ENCODE peak calls at places on chromosomes 6 and 20, in six cellular contexts. One of them, this sample, is unnamed.

GRCh38 chr6:165889636-165890403 is 226.8 kb upstream of the PDE10A start:
- DNase-seq in GM13977: peak; percentile 39
- DNase-seq in SK-N-SH: peak; percentile 65
- DNase-seq in stimulated activated CD4-positive, alpha-beta T cell treated with anti-CD3 and anti-CD28 coated beads, Interleukin-12 subunit alpha, Interleukin-12 subunit beta, amount 100 ng/mL, for 4 hours: no peak
- DNase-seq in epithelial cell of esophagus: no peak
- DNase-seq in brain pericyte: peak; percentile 16
- DNase-seq in this sample: no peak

GRCh38 chr20:23493172-23493772 is 2.4 kb downstream of the CST8 start:
- DNase-seq in GM13977: no peak
- DNase-seq in SK-N-SH: no peak
- DNase-seq in stimulated activated CD4-positive, alpha-beta T cell treated with anti-CD3 and anti-CD28 coated beads, Interleukin-12 subunit alpha, Interleukin-12 subunit beta, amount 100 ng/mL, for 4 hours: no peak
- DNase-seq in epithelial cell of esophagus: peak; percentile 33
- DNase-seq in brain pericyte: no peak
- DNase-seq in this sample: no peak

GRCh38 chr6:2396856-2397640 is 151.6 kb upstream of the GMDS start:
- DNase-seq in GM13977: no peak
- DNase-seq in SK-N-SH: no peak
- DNase-seq in stimulated activated CD4-positive, alpha-beta T cell treated with anti-CD3 and anti-CD28 coated beads, Interleukin-12 subunit alpha, Interleukin-12 subunit beta, amount 100 ng/mL, for 4 hours: no peak
- DNase-seq in epithelial cell of esophagus: peak; percentile 24
- DNase-seq in brain pericyte: no peak
- DNase-seq in this sample: no peak

GRCh38 chr6:85185977-85186376 is 263.9 kb upstream of the NT5E start:
- DNase-seq in GM13977: no peak
- DNase-seq in SK-N-SH: no peak
- DNase-seq in stimulated activated CD4-positive, alpha-beta T cell treated with anti-CD3 and anti-CD28 coated beads, Interleukin-12 subunit alpha, Interleukin-12 subunit beta, amount 100 ng/mL, for 4 hours: no peak
- DNase-seq in epithelial cell of esophagus: peak; percentile 3
- DNase-seq in brain pericyte: no peak
- DNase-seq in this sample: no peak

GRCh38 chr20:3995067-3995748 is 20.1 kb downstream of the RNF24 start:
- DNase-seq in GM13977: no peak
- DNase-seq in SK-N-SH: no peak
- DNase-seq in stimulated activated CD4-positive, alpha-beta T cell treated with anti-CD3 and anti-CD28 coated beads, Interleukin-12 subunit alpha, Interleukin-12 subunit beta, amount 100 ng/mL, for 4 hours: no peak
- DNase-seq in epithelial cell of esophagus: peak; percentile 53
- DNase-seq in brain pericyte: no peak
- DNase-seq in this sample: no peak

GRCh38 chr6:16184129-16184528 is 54.3 kb upstream of the GMPR start:
- DNase-seq in GM13977: peak; percentile 70
- DNase-seq in SK-N-SH: no peak
- DNase-seq in stimulated activated CD4-positive, alpha-beta T cell treated with anti-CD3 and anti-CD28 coated beads, Interleukin-12 subunit alpha, Interleukin-12 subunit beta, amount 100 ng/mL, for 4 hours: no peak
- DNase-seq in epithelial cell of esophagus: peak; percentile 70
- DNase-seq in brain pericyte: no peak
- DNase-seq in this sample: no peak

GRCh38 chr6:71015392-71015791 is 58.5 kb upstream of the B3GAT2 start:
- DNase-seq in GM13977: no peak
- DNase-seq in SK-N-SH: no peak
- DNase-seq in stimulated activated CD4-positive, alpha-beta T cell treated with anti-CD3 and anti-CD28 coated beads, Interleukin-12 subunit alpha, Interleukin-12 subunit beta, amount 100 ng/mL, for 4 hours: no peak
- DNase-seq in epithelial cell of esophagus: no peak
- DNase-seq in brain pericyte: no peak
- DNase-seq in this sample: no peak

GRCh38 chr20:8132015-8132631 is at the start of gene PLCB1:
- DNase-seq in GM13977: peak; percentile 88
- DNase-seq in SK-N-SH: peak; percentile 96
- DNase-seq in stimulated activated CD4-positive, alpha-beta T cell treated with anti-CD3 and anti-CD28 coated beads, Interleukin-12 subunit alpha, Interleukin-12 subunit beta, amount 100 ng/mL, for 4 hours: peak; percentile 65
- DNase-seq in epithelial cell of esophagus: peak; percentile 69
- DNase-seq in brain pericyte: peak; percentile 53
- DNase-seq in this sample: peak; percentile 86

GRCh38 chr6:7991536-7991935 is 72.7 kb downstream of the BLOC1S5 start:
- DNase-seq in GM13977: no peak
- DNase-seq in SK-N-SH: no peak
- DNase-seq in stimulated activated CD4-positive, alpha-beta T cell treated with anti-CD3 and anti-CD28 coated beads, Interleukin-12 subunit alpha, Interleukin-12 subunit beta, amount 100 ng/mL, for 4 hours: no peak
- DNase-seq in epithelial cell of esophagus: peak; percentile 55
- DNase-seq in brain pericyte: no peak
- DNase-seq in this sample: no peak

GRCh38 chr6:107999341-107999740 is 41.3 kb upstream of the SEC63 start:
- DNase-seq in GM13977: no peak
- DNase-seq in SK-N-SH: no peak
- DNase-seq in stimulated activated CD4-positive, alpha-beta T cell treated with anti-CD3 and anti-CD28 coated beads, Interleukin-12 subunit alpha, Interleukin-12 subunit beta, amount 100 ng/mL, for 4 hours: no peak
- DNase-seq in epithelial cell of esophagus: no peak
- DNase-seq in brain pericyte: no peak
- DNase-seq in this sample: no peak

GRCh38 chr20:53929974-53930650 is 140.3 kb downstream of the BCAS1 start:
- DNase-seq in GM13977: peak; percentile 61
- DNase-seq in SK-N-SH: no peak
- DNase-seq in stimulated activated CD4-positive, alpha-beta T cell treated with anti-CD3 and anti-CD28 coated beads, Interleukin-12 subunit alpha, Interleukin-12 subunit beta, amount 100 ng/mL, for 4 hours: no peak
- DNase-seq in epithelial cell of esophagus: no peak
- DNase-seq in brain pericyte: no peak
- DNase-seq in this sample: no peak

GRCh38 chr6:34425132-34425497 is 754 bp downstream of the RPS10 start:
- DNase-seq in GM13977: no peak
- DNase-seq in SK-N-SH: no peak
- DNase-seq in stimulated activated CD4-positive, alpha-beta T cell treated with anti-CD3 and anti-CD28 coated beads, Interleukin-12 subunit alpha, Interleukin-12 subunit beta, amount 100 ng/mL, for 4 hours: no peak
- DNase-seq in epithelial cell of esophagus: peak; percentile 15
- DNase-seq in brain pericyte: no peak
- DNase-seq in this sample: no peak

GRCh38 chr6:82786251-82786650 is 279.4 kb downstream of the UBE3D start:
- DNase-seq in GM13977: no peak
- DNase-seq in SK-N-SH: no peak
- DNase-seq in stimulated activated CD4-positive, alpha-beta T cell treated with anti-CD3 and anti-CD28 coated beads, Interleukin-12 subunit alpha, Interleukin-12 subunit beta, amount 100 ng/mL, for 4 hours: no peak
- DNase-seq in epithelial cell of esophagus: no peak
- DNase-seq in brain pericyte: no peak
- DNase-seq in this sample: no peak

GRCh38 chr6:10190042-10190441 is 224.8 kb downstream of the TFAP2A start:
- DNase-seq in GM13977: no peak
- DNase-seq in SK-N-SH: no peak
- DNase-seq in stimulated activated CD4-positive, alpha-beta T cell treated with anti-CD3 and anti-CD28 coated beads, Interleukin-12 subunit alpha, Interleukin-12 subunit beta, amount 100 ng/mL, for 4 hours: no peak
- DNase-seq in epithelial cell of esophagus: peak; percentile 85
- DNase-seq in brain pericyte: no peak
- DNase-seq in this sample: no peak

This sample was measured in activated T-cell treated with anti-CD3 and anti-CD28 coated beads, Interleukin-2, amount 50 U/mL, for 24 hours.